ENCODE peak calls at places on chromosome 1, in eight cellular contexts. R is progenitor cell of endocrine pancreas, D is WTC11, Z is sigmoid colon, N is A549, I is colonic mucosa, E is lower lobe of right lung, T is cardiac muscle cell. Y is an unnamed sample.

GRCh38 chr1:23909412-23909811 is 3.8 kb downstream of the CNR2 start:
- DNase-seq in R (no peak), D (no peak), Z (no peak), N (no peak), I (no peak), E (no peak), T (no peak), Y (no peak)

GRCh38 chr1:54979327-54979891 is 1.0 kb upstream of the TMEM61 start:
- DNase-seq in R (no peak), D (no peak), Z (no peak), N (no peak), I (no peak), E (no peak), T (no peak), Y (no peak)

GRCh38 chr1:2890221-2890850 is 88.8 kb upstream of the TTC34 start:
- DNase-seq in R (no peak), D (no peak), Z (no peak), N (no peak), I (no peak), E (no peak), T (no peak), Y (no peak)

GRCh38 chr1:29839726-29840125 is 603.4 kb downstream of the PTPRU start:
- DNase-seq in R (no peak), D (no peak), Z (no peak), N (no peak), I (no peak), E (no peak), T (no peak), Y (no peak)

GRCh38 chr1:30652151-30652915 is 71.1 kb downstream of the MATN1 start:
- DNase-seq in R (no peak), D (no peak), Z (no peak), N (no peak), I (no peak), E (no peak), T (no peak), Y (no peak)

GRCh38 chr1:2108213-2108876 is 58.1 kb downstream of the PRKCZ start:
- DNase-seq in R (no peak), D (peak), Z (no peak), N (peak), I (no peak), E (peak), T (peak), Y (no peak)

GRCh38 chr1:171965802-171966201 is 124.5 kb downstream of the DNM3 start:
- DNase-seq in R (no peak), D (no peak), Z (no peak), N (no peak), I (no peak), E (no peak), T (no peak), Y (no peak)

GRCh38 chr1:178542554-178543290 is 29.8 kb downstream of the TEX35 start:
- DNase-seq in R (peak), D (peak), Z (peak), N (peak), I (peak), E (peak), T (peak), Y (peak)

GRCh38 chr1:116538527-116538926 is 32.3 kb downstream of the CD58 start:
- DNase-seq in R (no peak), D (no peak), Z (no peak), N (peak), I (no peak), E (no peak), T (no peak), Y (no peak)

GRCh38 chr1:229001467-229001866 is 266.2 kb downstream of the RHOU start:
- DNase-seq in R (no peak), D (no peak), Z (no peak), N (no peak), I (no peak), E (no peak), T (no peak), Y (no peak)

GRCh38 chr1:9346566-9346965 is 53.9 kb downstream of the SPSB1 start:
- DNase-seq in R (no peak), D (no peak), Z (no peak), N (no peak), I (no peak), E (no peak), T (no peak), Y (no peak)

GRCh38 chr1:240136402-240136801 is 44.7 kb downstream of the FMN2 start:
- DNase-seq in R (no peak), D (no peak), Z (no peak), N (no peak), I (no peak), E (no peak), T (no peak), Y (no peak)

GRCh38 chr1:181094813-181095212 is 6.3 kb downstream of the IER5 start:
- DNase-seq in R (no peak), D (no peak), Z (peak), N (no peak), I (no peak), E (no peak), T (peak), Y (no peak)

GRCh38 chr1:53562256-53562982 is 103.2 kb downstream of the DMRTB1 start:
- DNase-seq in R (no peak), D (peak), Z (peak), N (no peak), I (no peak), E (no peak), T (no peak), Y (no peak)

GRCh38 chr1:29944253-29944652 is 707.9 kb downstream of the PTPRU start:
- DNase-seq in R (no peak), D (no peak), Z (no peak), N (no peak), I (no peak), E (no peak), T (no peak), Y (no peak)

GRCh38 chr1:1614204-1614953 is 921 bp upstream of the MIB2 start:
- DNase-seq in R (no peak), D (peak), Z (no peak), N (no peak), I (peak), E (peak), T (no peak), Y (no peak)

GRCh38 chr1:156262461-156263287 is 14.8 kb upstream of the PAQR6 start:
- DNase-seq in R (no peak), D (no peak), Z (no peak), N (no peak), I (no peak), E (no peak), T (no peak), Y (no peak)

GRCh38 chr1:113322439-113322838 is 67.9 kb upstream of the MAGI3 start:
- DNase-seq in R (no peak), D (no peak), Z (no peak), N (no peak), I (no peak), E (no peak), T (no peak), Y (no peak)

GRCh38 chr1:170676628-170677027 is 12.7 kb downstream of the PRRX1 start:
- DNase-seq in R (no peak), D (no peak), Z (no peak), N (no peak), I (no peak), E (no peak), T (no peak), Y (no peak)

GRCh38 chr1:104991702-104992101 is 1242.0 kb downstream of the AMY1C start:
- DNase-seq in R (no peak), D (no peak), Z (no peak), N (no peak), I (no peak), E (no peak), T (no peak), Y (no peak)

GRCh38 chr1:163084330-163084729 is 15.2 kb downstream of the RGS4 start:
- DNase-seq in R (no peak), D (no peak), Z (no peak), N (no peak), I (no peak), E (no peak), T (no peak), Y (no peak)

GRCh38 chr1:214362188-214362882 is 81.4 kb downstream of the SMYD2 start:
- DNase-seq in R (no peak), D (no peak), Z (no peak), N (no peak), I (no peak), E (no peak), T (no peak), Y (no peak)

GRCh38 chr1:109617291-109617801 is 2.1 kb downstream of the GNAT2 start:
- DNase-seq in R (no peak), D (no peak), Z (no peak), N (peak), I (no peak), E (no peak), T (no peak), Y (no peak)

GRCh38 chr1:21834094-21834493 is 22.0 kb downstream of the LDLRAD2 start:
- DNase-seq in R (no peak), D (no peak), Z (no peak), N (no peak), I (no peak), E (no peak), T (no peak), Y (no peak)

GRCh38 chr1:21005840-21006239 is 170.9 kb downstream of the EIF4G3 start:
- DNase-seq in R (no peak), D (no peak), Z (no peak), N (no peak), I (no peak), E (no peak), T (no peak), Y (no peak)

GRCh38 chr1:54204199-54204598 is 4.2 kb downstream of the MRPL37 start:
- DNase-seq in R (no peak), D (no peak), Z (no peak), N (no peak), I (no peak), E (no peak), T (no peak), Y (no peak)

GRCh38 chr1:219283541-219283940 is 109.9 kb downstream of the LYPLAL1 start:
- DNase-seq in R (no peak), D (no peak), Z (no peak), N (no peak), I (no peak), E (no peak), T (no peak), Y (no peak)

GRCh38 chr1:61692155-61692783 is 32.7 kb downstream of the TM2D1 start:
- DNase-seq in R (no peak), D (no peak), Z (no peak), N (peak), I (peak), E (no peak), T (no peak), Y (no peak)

GRCh38 chr1:85361106-85361505 is 84.7 kb upstream of the BCL10 start:
- DNase-seq in R (no peak), D (no peak), Z (no peak), N (no peak), I (no peak), E (no peak), T (no peak), Y (no peak)

GRCh38 chr1:88595355-88595754 is 88.7 kb upstream of the PKN2 start:
- DNase-seq in R (no peak), D (no peak), Z (no peak), N (peak), I (no peak), E (no peak), T (no peak), Y (no peak)

GRCh38 chr1:214289574-214290272 is 8.8 kb downstream of the SMYD2 start:
- DNase-seq in R (no peak), D (peak), Z (no peak), N (no peak), I (no peak), E (no peak), T (no peak), Y (no peak)

GRCh38 chr1:181128592-181129497 is 40.3 kb downstream of the IER5 start:
- DNase-seq in R (no peak), D (no peak), Z (no peak), N (no peak), I (no peak), E (peak), T (no peak), Y (no peak)

GRCh38 chr1:206121269-206121668 is 4.1 kb upstream of the AVPR1B start:
- DNase-seq in R (no peak), D (no peak), Z (no peak), N (no peak), I (no peak), E (no peak), T (no peak), Y (no peak)

GRCh38 chr1:206127336-206127735 is 10.1 kb upstream of the AVPR1B start:
- DNase-seq in R (no peak), D (no peak), Z (no peak), N (no peak), I (no peak), E (no peak), T (no peak), Y (no peak)

GRCh38 chr1:206128192-206128591 is 11.0 kb upstream of the AVPR1B start:
- DNase-seq in R (no peak), D (no peak), Z (no peak), N (no peak), I (no peak), E (no peak), T (no peak), Y (no peak)

GRCh38 chr1:206122686-206123085 is 5.5 kb upstream of the AVPR1B start:
- DNase-seq in R (no peak), D (no peak), Z (no peak), N (no peak), I (no peak), E (no peak), T (no peak), Y (no peak)

DNA sequence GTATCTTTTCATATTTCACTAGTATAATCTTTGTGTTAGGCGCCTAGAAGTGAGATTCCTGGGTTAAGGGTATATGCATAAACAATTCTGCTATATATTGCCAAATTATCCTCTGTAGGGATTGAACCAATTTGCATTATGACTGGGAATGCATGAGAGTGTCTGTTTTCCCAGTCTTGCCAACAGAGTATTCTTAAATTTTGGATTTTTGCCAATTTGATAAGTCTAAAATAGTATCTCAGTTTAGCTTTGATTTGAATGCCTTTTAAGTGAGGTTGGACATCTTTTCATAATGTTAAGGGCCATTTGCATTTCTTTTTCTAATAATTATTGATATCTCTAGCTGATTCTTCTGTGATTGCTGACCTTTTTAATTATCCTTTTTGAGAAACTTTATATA is 8.2 kb upstream of the AVPR1B start:
- DNase-seq in R (no peak), D (no peak), Z (no peak), N (no peak), I (no peak), E (no peak), T (no peak), Y (no peak)
- TF ChIP-seq CTCF in R (no peak), D (no peak), Z (no peak), N (no peak), I (no peak), E (no peak), T (no peak), Y (no peak)

DNA sequence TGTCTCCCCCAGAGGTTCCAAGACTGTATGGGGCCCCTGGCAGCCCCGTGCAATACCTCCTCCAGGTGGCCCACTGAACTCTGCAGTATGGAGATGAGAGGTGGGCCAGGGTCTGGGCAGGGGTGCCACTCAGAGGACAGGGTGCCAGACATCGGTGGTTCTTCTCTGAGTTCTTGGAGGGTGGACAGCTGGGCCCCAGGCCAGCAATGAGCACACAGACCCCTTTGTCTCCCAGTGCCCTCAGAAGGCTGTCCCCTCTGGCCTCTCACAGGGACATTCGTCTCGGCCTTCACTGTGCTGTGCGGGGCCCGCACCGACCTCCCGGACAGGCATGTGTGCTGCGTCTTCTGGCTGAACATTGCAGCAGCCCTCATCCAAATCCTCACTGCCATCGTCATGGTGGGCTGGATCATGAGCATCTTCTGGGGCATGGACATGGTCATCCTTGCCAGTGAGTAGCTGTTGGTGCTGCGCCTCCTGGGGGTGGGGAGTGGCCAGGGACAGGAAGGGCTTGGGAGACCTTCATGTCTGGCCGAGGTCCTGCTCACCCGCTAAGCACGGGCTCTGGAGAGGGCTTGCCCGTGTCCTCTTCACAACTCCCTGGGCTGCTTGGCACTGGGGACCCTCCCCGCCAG is 48.1 kb downstream of the STUM start:
- DNase-seq in R (no peak), D (no peak), Z (peak), N (no peak), I (no peak), E (no peak), T (no peak), Y (no peak)
- TF ChIP-seq CTCF in R (no peak), D (no peak), Z (no peak), N (no peak), I (no peak), E (no peak), T (no peak), Y (no peak)

DNA sequence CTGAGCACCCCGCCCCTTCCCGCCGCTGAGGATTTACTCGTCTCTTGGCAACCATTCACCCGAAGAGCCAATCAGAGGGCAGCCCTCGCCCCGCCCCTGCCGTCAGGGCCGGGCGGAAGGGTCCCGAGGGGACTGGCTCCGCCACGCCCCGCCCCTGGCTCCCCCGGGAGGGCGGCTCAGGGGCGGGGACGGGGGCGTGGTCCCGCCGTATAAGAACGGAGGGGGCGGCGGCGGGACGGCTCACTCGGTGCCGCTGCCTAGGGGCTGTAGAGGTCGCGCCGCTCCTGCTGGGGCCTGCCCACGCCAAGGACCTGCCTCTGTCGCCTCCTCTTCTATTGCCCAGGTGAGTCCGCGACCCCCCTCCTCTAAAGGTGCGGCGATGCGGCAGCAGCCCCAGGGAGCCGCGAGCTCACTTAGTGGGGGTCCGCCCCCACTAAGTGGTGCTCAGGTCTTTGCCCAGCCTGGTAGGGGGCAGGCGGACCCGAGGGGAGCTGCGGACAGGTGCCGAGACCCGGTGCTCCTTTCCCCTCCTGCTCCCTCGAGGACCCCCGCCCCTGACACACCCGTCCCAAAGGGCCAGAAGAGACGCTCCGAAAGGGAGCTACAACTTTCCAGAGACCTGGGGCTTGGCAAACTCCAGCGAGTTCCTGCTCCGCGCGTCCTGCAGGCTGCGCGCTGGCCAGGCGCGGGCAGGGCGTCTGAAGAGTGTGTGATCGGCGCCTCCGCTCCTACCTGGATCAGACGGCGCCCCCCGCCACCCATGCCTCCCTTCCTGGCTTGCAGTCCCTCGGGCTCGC is at the start of gene TENT5C:
- DNase-seq in R (peak), D (peak), Z (peak), N (peak), I (peak), E (peak), T (peak), Y (peak)
- TF ChIP-seq CTCF in R (no peak), D (no peak), Z (no peak), N (no peak), I (no peak), E (no peak), T (no peak), Y (no peak)

DNA sequence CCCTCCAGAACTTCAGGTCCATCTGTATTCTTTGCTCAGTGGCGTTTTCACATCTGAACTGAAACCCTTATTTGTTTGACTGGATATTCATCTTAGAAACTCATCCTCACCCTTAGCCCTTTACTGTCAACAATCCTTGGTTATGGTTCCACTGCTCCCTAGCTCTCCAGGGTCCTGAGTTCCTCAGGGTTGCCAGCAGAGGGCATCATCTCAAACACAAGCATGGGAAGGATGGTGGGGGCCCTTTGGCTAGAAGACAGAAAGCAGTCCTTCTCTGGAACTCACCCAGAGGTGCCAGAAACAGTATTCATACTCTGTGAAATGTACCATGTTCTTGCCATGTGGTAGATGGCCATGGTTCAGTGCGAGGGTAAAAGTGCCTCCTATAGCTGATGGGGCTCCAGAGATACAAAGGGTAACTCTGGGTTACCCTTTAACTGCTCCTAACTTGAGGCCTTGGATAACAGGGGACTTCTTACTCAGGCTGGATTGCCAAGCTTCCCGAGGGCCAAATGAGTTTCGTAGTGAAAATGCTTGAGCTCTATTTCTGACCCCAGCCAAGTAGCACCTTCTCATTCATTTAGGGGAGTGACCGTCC is 11.3 kb downstream of the NCSTN start:
- DNase-seq in R (no peak), D (peak), Z (no peak), N (peak), I (no peak), E (no peak), T (peak), Y (no peak)
- TF ChIP-seq CTCF in R (peak), D (peak), Z (peak), N (peak), I (peak), E (peak), T (peak), Y (no peak)

DNA sequence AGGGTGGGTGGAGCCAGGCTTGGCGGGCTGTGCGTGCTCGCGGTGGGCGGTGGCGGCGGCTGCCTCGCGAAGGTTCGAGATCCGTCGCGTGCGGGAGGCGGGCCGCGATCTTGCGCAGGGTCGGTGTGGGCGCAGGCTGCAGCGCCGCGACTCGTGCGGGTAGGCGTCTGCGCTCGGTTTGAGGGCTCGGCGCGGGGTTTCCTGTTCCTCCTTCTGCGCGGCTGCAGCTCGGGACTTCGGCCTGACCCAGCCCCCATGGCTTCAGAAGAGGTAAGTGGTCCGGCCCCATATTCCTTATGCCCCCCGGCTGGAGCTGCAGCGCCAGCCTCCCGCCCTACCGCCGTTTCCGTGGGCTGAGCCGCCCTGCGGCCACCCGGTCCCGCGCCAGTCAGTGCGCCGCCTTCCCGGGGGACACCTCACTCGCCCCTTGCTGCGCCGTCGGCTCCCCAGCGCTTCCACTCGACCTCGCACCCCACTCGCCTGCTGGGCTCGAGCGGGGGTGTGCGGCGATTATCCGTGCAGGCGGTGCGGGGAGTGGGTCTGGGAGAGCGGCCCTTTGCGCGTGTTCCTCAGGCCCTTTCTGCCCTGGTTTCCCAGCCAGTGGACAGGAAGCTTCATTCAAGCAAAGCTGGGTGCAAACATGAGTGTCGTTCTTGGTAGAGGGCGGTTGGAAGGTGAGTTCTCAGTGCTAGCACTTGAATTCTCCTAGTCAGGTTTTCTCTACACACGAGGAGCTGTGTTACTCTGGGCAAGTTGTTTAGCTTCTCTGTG is at the start of gene CACYBP:
- DNase-seq in R (no peak), D (no peak), Z (no peak), N (peak), I (peak), E (no peak), T (peak), Y (no peak)
- TF ChIP-seq CTCF in R (no peak), D (no peak), Z (no peak), N (no peak), I (no peak), E (no peak), T (no peak), Y (no peak)

Y was measured in omental fat pad.